ENCODE peak calls at places on chromosomes 1 and 21, in nine cellular contexts. I, B, P, V, T, D, U, M and H are unnamed samples.

GRCh38 chr1:222920169-222920568 is 105.3 kb downstream of the DISP1 start:
- DNase-seq in I (no peak), B (no peak), P (no peak), V (no peak), T (no peak), D (no peak), U (no peak), M (no peak), H (no peak)

GRCh38 chr1:200405273-200405672 is 4.6 kb downstream of the ZNF281 start:
- DNase-seq in I (no peak), B (no peak), P (no peak), V (no peak), T (no peak), D (no peak), U (no peak), M (no peak), H (no peak)

GRCh38 chr1:214549604-214550338 is 1.6 kb downstream of the PTPN14 start:
- DNase-seq in I (peak), B (no peak), P (no peak), V (no peak), T (no peak), D (no peak), U (no peak), M (no peak), H (no peak)

GRCh38 chr1:154866995-154867795 is 2.9 kb downstream of the KCNN3 start:
- DNase-seq in I (peak), B (no peak), P (peak), V (peak), T (no peak), D (no peak), U (no peak), M (no peak), H (peak)

GRCh38 chr21:39712976-39713375 is 32.0 kb upstream of the IGSF5 start:
- DNase-seq in I (no peak), B (no peak), P (no peak), V (no peak), T (no peak), D (peak), U (no peak), M (no peak), H (no peak)

GRCh38 chr1:220787069-220787614 is 429 bp downstream of the MTARC1 start:
- DNase-seq in I (no peak), B (no peak), P (no peak), V (no peak), T (no peak), D (no peak), U (peak), M (peak), H (no peak)

GRCh38 chr1:38253314-38253713 is 206.7 kb upstream of the POU3F1 start:
- DNase-seq in I (no peak), B (no peak), P (no peak), V (no peak), T (no peak), D (no peak), U (no peak), M (no peak), H (no peak)

GRCh38 chr1:2350911-2351655 is 40.3 kb downstream of the MORN1 start:
- DNase-seq in I (no peak), B (no peak), P (no peak), V (no peak), T (no peak), D (no peak), U (no peak), M (no peak), H (no peak)

GRCh38 chr1:80837066-80837465 is 963.7 kb upstream of the ADGRL2 start:
- DNase-seq in I (no peak), B (no peak), P (no peak), V (no peak), T (no peak), D (no peak), U (no peak), M (no peak), H (no peak)

GRCh38 chr1:225849905-225850304 is 32.3 kb downstream of the TMEM63A start:
- DNase-seq in I (no peak), B (no peak), P (peak), V (peak), T (no peak), D (peak), U (no peak), M (no peak), H (no peak)

GRCh38 chr1:33358771-33359503 is 38.0 kb upstream of the A3GALT2 start:
- DNase-seq in I (no peak), B (no peak), P (no peak), V (no peak), T (no peak), D (no peak), U (no peak), M (no peak), H (no peak)

GRCh38 chr1:33014464-33015170 is 22.1 kb downstream of the AK2 start:
- DNase-seq in I (no peak), B (no peak), P (no peak), V (no peak), T (no peak), D (no peak), U (no peak), M (no peak), H (no peak)

GRCh38 chr1:175146535-175147213 is 45.9 kb downstream of the KIAA0040 start:
- DNase-seq in I (peak), B (peak), P (peak), V (peak), T (peak), D (peak), U (peak), M (peak), H (peak)

GRCh38 chr1:168509875-168510594 is 33.8 kb downstream of the XCL2 start:
- DNase-seq in I (no peak), B (no peak), P (no peak), V (no peak), T (no peak), D (no peak), U (no peak), M (no peak), H (no peak)

GRCh38 chr1:119829636-119830035 is 18.4 kb upstream of the REG4 start:
- DNase-seq in I (no peak), B (no peak), P (no peak), V (no peak), T (no peak), D (no peak), U (no peak), M (no peak), H (no peak)

GRCh38 chr1:2783069-2783434 is 18.4 kb downstream of the TTC34 start:
- DNase-seq in I (no peak), B (no peak), P (no peak), V (no peak), T (no peak), D (no peak), U (no peak), M (no peak), H (no peak)

GRCh38 chr1:152182431-152182830 is 23.4 kb upstream of the RPTN start:
- DNase-seq in I (no peak), B (no peak), P (no peak), V (no peak), T (no peak), D (no peak), U (no peak), M (no peak), H (no peak)

GRCh38 chr1:11882814-11883538 is 24.2 kb upstream of the NPPB start:
- DNase-seq in I (no peak), B (no peak), P (no peak), V (peak), T (no peak), D (peak), U (no peak), M (peak), H (peak)

GRCh38 chr1:41363632-41364320 is 2.5 kb downstream of the FOXO6 start:
- DNase-seq in I (no peak), B (no peak), P (no peak), V (no peak), T (no peak), D (no peak), U (no peak), M (peak), H (no peak)

GRCh38 chr1:167360120-167360519 is 139.4 kb downstream of the POU2F1 start:
- DNase-seq in I (peak), B (no peak), P (no peak), V (no peak), T (no peak), D (no peak), U (no peak), M (no peak), H (no peak)

GRCh38 chr21:39430954-39431353 is 14.6 kb downstream of the LCA5L start:
- DNase-seq in I (no peak), B (no peak), P (no peak), V (no peak), T (no peak), D (no peak), U (no peak), M (no peak), H (no peak)

GRCh38 chr1:183633676-183634343 is 1.8 kb downstream of the ARPC5 start:
- DNase-seq in I (peak), B (no peak), P (no peak), V (no peak), T (no peak), D (peak), U (peak), M (no peak), H (no peak)

GRCh38 chr1:108561731-108562326 is 1.9 kb downstream of the EEIG2 start:
- DNase-seq in I (no peak), B (peak), P (peak), V (peak), T (no peak), D (peak), U (peak), M (peak), H (no peak)

GRCh38 chr1:214445846-214446614 is 105.4 kb downstream of the PTPN14 start:
- DNase-seq in I (peak), B (no peak), P (no peak), V (no peak), T (no peak), D (no peak), U (peak), M (no peak), H (no peak)

GRCh38 chr21:42218836-42219605 is at the start of gene ABCG1:
- DNase-seq in I (peak), B (no peak), P (no peak), V (peak), T (no peak), D (peak), U (no peak), M (peak), H (no peak)

GRCh38 chr1:2973661-2974593 is 47.3 kb upstream of the ACTRT2 start:
- DNase-seq in I (no peak), B (no peak), P (peak), V (no peak), T (peak), D (no peak), U (no peak), M (peak), H (peak)

GRCh38 chr1:168799918-168800605 is 71.1 kb upstream of the DPT start:
- DNase-seq in I (no peak), B (no peak), P (no peak), V (no peak), T (no peak), D (no peak), U (no peak), M (no peak), H (no peak)

GRCh38 chr1:54016343-54017282 is 1.4 kb downstream of the LDLRAD1 start:
- DNase-seq in I (peak), B (no peak), P (no peak), V (peak), T (peak), D (no peak), U (peak), M (no peak), H (no peak)

GRCh38 chr1:25999419-25999818 is 1.6 kb upstream of the PAFAH2 start:
- DNase-seq in I (no peak), B (no peak), P (no peak), V (no peak), T (no peak), D (no peak), U (no peak), M (no peak), H (no peak)

GRCh38 chr1:25997759-25998074 is at the start of gene PAFAH2:
- DNase-seq in I (no peak), B (no peak), P (no peak), V (no peak), T (no peak), D (peak), U (no peak), M (no peak), H (no peak)

GRCh38 chr1:25994402-25994801 is 3.5 kb downstream of the PAFAH2 start:
- DNase-seq in I (no peak), B (no peak), P (no peak), V (no peak), T (no peak), D (no peak), U (no peak), M (no peak), H (no peak)

GRCh38 chr1:25998075-25998761 is 355 bp upstream of the PAFAH2 start:
- DNase-seq in I (peak), B (peak), P (peak), V (peak), T (peak), D (peak), U (peak), M (peak), H (peak)

DNA sequence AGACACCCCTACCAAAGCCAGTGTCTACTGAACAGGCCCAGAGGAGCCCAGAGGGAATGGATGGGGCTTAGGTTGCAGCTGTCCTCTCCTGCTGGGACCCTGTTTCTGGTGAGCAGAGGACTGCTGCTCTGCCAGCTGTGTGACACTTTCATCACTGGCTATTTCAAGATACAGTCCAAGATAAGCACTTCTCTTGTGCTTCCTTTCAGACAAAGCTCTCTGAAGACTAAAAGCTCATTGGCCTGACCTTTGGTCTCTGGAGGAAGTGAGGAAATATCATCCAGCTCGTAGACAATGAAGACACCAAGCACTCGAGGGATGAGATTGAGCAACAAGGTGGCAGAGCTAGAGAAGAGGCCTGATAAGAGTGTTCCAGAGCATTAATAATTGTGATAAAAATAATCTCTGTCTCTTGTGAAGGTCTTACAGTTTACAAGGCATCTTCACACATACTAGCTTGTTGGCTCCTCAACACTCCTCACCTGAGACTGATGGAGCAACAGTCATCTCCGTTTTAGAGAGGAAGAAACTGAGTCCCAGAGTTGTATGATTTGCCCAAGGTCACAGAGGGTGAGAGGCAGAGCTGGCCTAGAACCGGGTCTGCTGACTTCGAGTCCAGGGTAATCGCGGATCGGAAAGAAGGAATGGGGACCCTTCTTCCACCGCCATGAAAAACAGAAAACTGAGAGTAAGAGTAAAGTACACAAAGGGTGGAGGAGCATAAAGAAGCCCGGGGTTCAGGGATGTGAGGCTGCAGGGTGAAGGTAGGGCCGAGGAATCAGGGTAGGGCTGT is 701 bp downstream of the PAFAH2 start:
- DNase-seq in I (peak), B (peak), P (peak), V (peak), T (no peak), D (no peak), U (no peak), M (peak), H (peak)
- TF ChIP-seq POLR2A in I (no peak), B (no peak), P (no peak), V (peak), T (no peak), D (peak), U (no peak), M (peak), H (no peak)

GRCh38 chr21:35268817-35269216 is 219.7 kb upstream of the RUNX1 start:
- DNase-seq in I (no peak), B (no peak), P (no peak), V (no peak), T (no peak), D (no peak), U (no peak), M (no peak), H (no peak)

GRCh38 chr21:35268261-35268660 is 219.2 kb upstream of the RUNX1 start:
- DNase-seq in I (no peak), B (no peak), P (no peak), V (no peak), T (no peak), D (no peak), U (no peak), M (no peak), H (no peak)

GRCh38 chr21:35265170-35265877 is 216.2 kb upstream of the RUNX1 start:
- DNase-seq in I (peak), B (no peak), P (no peak), V (no peak), T (no peak), D (no peak), U (peak), M (no peak), H (no peak)

DNA sequence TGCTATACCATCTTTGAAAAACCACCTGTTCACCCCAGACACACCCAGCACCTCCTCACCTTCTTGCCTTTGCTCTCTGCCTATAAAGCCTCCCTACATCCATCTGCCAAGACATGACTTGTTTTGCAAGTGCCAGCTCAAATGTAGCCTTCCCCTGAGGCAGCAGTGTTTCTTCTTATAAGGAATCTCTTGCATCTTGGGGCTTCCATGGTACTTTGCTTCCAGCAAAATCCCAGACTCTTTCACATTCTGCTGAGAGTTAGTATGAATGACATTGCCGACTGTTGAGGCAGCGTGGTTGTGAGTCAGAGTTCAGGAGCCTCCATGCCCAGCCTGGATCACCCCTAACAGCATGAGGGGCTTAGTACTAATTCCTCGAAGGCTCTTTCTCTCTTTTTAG is 217.4 kb upstream of the RUNX1 start:
- DNase-seq in I (no peak), B (no peak), P (no peak), V (no peak), T (no peak), D (no peak), U (no peak), M (no peak), H (no peak)
- TF ChIP-seq POLR2A in I (no peak), B (no peak), P (no peak), V (no peak), T (no peak), D (no peak), U (no peak), M (no peak), H (no peak)

GRCh38 chr1:107451735-107452134 is 310.9 kb downstream of the NTNG1 start:
- DNase-seq in I (no peak), B (no peak), P (no peak), V (no peak), T (no peak), D (no peak), U (no peak), M (no peak), H (no peak)
- TF ChIP-seq POLR2A in I (no peak), B (no peak), P (no peak), V (no peak), T (no peak), D (no peak), U (no peak), M (no peak), H (no peak)

DNA sequence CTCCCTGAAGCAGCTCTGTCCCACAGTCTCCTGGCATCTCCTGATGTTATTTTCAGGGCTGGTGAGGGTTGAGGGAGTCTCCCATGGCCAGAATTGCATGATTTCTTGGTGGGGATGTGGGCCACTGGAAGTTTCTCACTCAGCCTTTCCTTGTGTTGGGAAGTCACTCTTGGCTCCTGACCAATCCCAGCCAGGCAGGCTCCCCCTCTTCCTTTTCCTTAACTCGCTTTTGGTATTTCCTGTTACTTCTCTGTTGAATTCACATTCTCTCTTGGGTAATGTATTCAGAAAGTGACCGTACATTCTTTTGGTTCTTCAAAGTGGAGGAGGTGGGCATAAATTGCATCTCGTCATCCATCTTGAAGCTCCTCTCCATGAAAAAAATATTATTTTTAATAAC is 135.7 kb downstream of the PCBP3 start:
- DNase-seq in I (no peak), B (no peak), P (no peak), V (no peak), T (no peak), D (no peak), U (no peak), M (no peak), H (no peak)
- TF ChIP-seq POLR2A in I (no peak), B (no peak), P (no peak), V (no peak), T (no peak), D (no peak), U (no peak), M (no peak), H (no peak)